ENCODE peak calls at places on chromosomes 2 and 18, in eight cellular contexts. One of them, this sample, is unnamed.

GRCh38 chr2:113158884-113159553 is 14.8 kb upstream of the PSD4 start:
- DNase-seq in thyroid gland: no peak
- DNase-seq in CD4-positive, alpha-beta memory T cell: no peak
- DNase-seq in heart left ventricle: no peak
- DNase-seq in IMR-90: peak; percentile 45
- DNase-seq in suprapubic skin: no peak
- DNase-seq in colonic mucosa: no peak
- DNase-seq in Peyer's patch: peak; percentile 39
- DNase-seq in this sample: no peak

GRCh38 chr2:121897335-121897970 is 142.0 kb downstream of the TSN start:
- DNase-seq in thyroid gland: no peak
- DNase-seq in CD4-positive, alpha-beta memory T cell: no peak
- DNase-seq in heart left ventricle: no peak
- DNase-seq in IMR-90: peak; percentile 27
- DNase-seq in suprapubic skin: no peak
- DNase-seq in colonic mucosa: no peak
- DNase-seq in Peyer's patch: no peak
- DNase-seq in this sample: no peak

GRCh38 chr18:52992041-52992440 is 652.0 kb downstream of the DCC start:
- DNase-seq in thyroid gland: no peak
- DNase-seq in CD4-positive, alpha-beta memory T cell: no peak
- DNase-seq in heart left ventricle: no peak
- DNase-seq in IMR-90: no peak
- DNase-seq in suprapubic skin: no peak
- DNase-seq in colonic mucosa: no peak
- DNase-seq in Peyer's patch: no peak
- DNase-seq in this sample: no peak

GRCh38 chr2:196403471-196403870 is 232.1 kb upstream of the STK17B start:
- DNase-seq in thyroid gland: no peak
- DNase-seq in CD4-positive, alpha-beta memory T cell: no peak
- DNase-seq in heart left ventricle: no peak
- DNase-seq in IMR-90: peak; percentile 85
- DNase-seq in suprapubic skin: no peak
- DNase-seq in colonic mucosa: no peak
- DNase-seq in Peyer's patch: no peak
- DNase-seq in this sample: no peak

GRCh38 chr2:212005077-212005671 is 533.4 kb downstream of the ERBB4 start:
- DNase-seq in thyroid gland: peak; percentile 23
- DNase-seq in CD4-positive, alpha-beta memory T cell: no peak
- DNase-seq in heart left ventricle: peak; percentile 31
- DNase-seq in IMR-90: peak; percentile 33
- DNase-seq in suprapubic skin: no peak
- DNase-seq in colonic mucosa: peak; percentile 20
- DNase-seq in Peyer's patch: no peak
- DNase-seq in this sample: peak; percentile 53

GRCh38 chr2:236745420-236746210 is 176.0 kb downstream of the ACKR3 start:
- DNase-seq in thyroid gland: peak; percentile 78
- DNase-seq in CD4-positive, alpha-beta memory T cell: no peak
- DNase-seq in heart left ventricle: no peak
- DNase-seq in IMR-90: peak; percentile 55
- DNase-seq in suprapubic skin: no peak
- DNase-seq in colonic mucosa: no peak
- DNase-seq in Peyer's patch: no peak
- DNase-seq in this sample: no peak

GRCh38 chr2:83573060-83573459 is 886.0 kb downstream of the SUCLG1 start:
- DNase-seq in thyroid gland: no peak
- DNase-seq in CD4-positive, alpha-beta memory T cell: no peak
- DNase-seq in heart left ventricle: no peak
- DNase-seq in IMR-90: no peak
- DNase-seq in suprapubic skin: no peak
- DNase-seq in colonic mucosa: no peak
- DNase-seq in Peyer's patch: no peak
- DNase-seq in this sample: no peak

GRCh38 chr18:23406271-23406787 is 46.8 kb upstream of the RIOK3 start:
- DNase-seq in thyroid gland: no peak
- DNase-seq in CD4-positive, alpha-beta memory T cell: no peak
- DNase-seq in heart left ventricle: no peak
- DNase-seq in IMR-90: peak; percentile 40
- DNase-seq in suprapubic skin: no peak
- DNase-seq in colonic mucosa: no peak
- DNase-seq in Peyer's patch: no peak
- DNase-seq in this sample: peak; percentile 63

GRCh38 chr2:132403176-132403575 is 13.4 kb upstream of the GPR39 start:
- DNase-seq in thyroid gland: no peak
- DNase-seq in CD4-positive, alpha-beta memory T cell: no peak
- DNase-seq in heart left ventricle: no peak
- DNase-seq in IMR-90: no peak
- DNase-seq in suprapubic skin: no peak
- DNase-seq in colonic mucosa: no peak
- DNase-seq in Peyer's patch: no peak
- DNase-seq in this sample: no peak

GRCh38 chr2:45637440-45637839 is 14.0 kb upstream of the PRKCE start:
- DNase-seq in thyroid gland: no peak
- DNase-seq in CD4-positive, alpha-beta memory T cell: no peak
- DNase-seq in heart left ventricle: no peak
- DNase-seq in IMR-90: peak; percentile 85
- DNase-seq in suprapubic skin: no peak
- DNase-seq in colonic mucosa: no peak
- DNase-seq in Peyer's patch: no peak
- DNase-seq in this sample: no peak

DNA sequence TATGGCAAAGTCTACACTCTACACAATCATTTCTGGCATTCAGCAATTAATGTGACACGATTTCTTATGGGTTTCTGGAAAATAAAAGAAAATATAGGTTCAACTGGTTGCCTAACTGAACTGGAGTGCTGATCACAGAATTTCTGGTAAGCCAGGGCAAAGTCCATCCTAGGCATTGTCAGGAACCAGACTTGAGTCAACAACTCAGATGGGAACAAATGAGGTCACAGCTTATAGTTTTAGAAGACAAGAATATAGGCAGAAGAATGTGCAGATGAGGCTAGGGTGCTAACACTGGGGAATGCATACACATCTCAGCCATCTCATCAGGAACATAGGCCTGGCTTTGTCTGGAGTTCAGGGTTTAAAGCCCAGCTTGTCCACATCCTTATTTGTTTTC is 317.2 kb upstream of the ID2 start:
- DNase-seq in thyroid gland: no peak
- DNase-seq in CD4-positive, alpha-beta memory T cell: no peak
- DNase-seq in heart left ventricle: no peak
- DNase-seq in IMR-90: no peak
- DNase-seq in suprapubic skin: no peak
- DNase-seq in colonic mucosa: peak; percentile 63
- DNase-seq in Peyer's patch: no peak
- DNase-seq in this sample: no peak
- H3K4me1 ChIP-seq in thyroid gland: no peaks in the 10 kb centered on the region
- H3K4me1 ChIP-seq in CD4-positive, alpha-beta memory T cell: no peaks in the 10 kb centered on the region
- H3K4me1 ChIP-seq in heart left ventricle: no peaks in the 10 kb centered on the region
- H3K4me1 ChIP-seq in IMR-90: no peaks in the 10 kb centered on the region
- H3K4me1 ChIP-seq in suprapubic skin: peaks cover 4% of the 10 kb centered on the region
- H3K4me1 ChIP-seq in colonic mucosa: no peaks in the 10 kb centered on the region
- H3K4me1 ChIP-seq in Peyer's patch: no peaks in the 10 kb centered on the region
- H3K4me1 ChIP-seq in this sample: no peaks in the 10 kb centered on the region

DNA sequence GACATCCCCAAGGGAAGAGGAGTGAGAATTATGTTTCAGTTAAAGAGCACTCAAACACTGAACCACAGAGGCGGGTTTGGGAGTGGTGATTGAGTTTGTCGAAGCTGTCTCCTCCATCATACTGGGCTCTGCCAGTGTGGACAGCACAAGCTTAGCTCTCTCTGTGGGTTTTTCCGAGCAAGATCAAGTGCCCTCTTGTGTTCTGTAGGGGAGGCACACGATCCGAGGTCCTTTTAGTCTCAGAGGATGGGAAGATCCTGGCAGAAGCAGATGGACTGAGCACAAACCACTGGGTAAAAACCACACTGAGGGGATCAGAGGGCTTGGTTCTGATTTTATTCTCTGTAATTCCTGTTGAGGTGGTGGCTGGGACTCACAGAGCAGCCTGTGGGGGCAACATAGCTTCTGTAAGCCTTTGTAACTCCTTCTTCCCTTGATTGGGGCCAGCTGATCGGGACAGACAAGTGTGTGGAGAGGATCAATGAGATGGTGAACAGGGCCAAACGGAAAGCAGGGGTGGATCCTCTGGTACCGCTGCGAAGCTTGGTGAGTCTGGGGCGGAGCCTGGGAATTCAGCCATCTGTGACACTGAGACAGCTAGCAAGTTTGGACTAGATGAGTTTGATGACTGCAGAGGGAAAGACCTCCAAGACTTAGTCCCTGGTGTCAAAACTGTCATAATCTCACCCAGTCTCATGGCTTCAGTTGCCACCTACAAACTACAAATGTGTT is 2.0 kb downstream of the NAGK start:
- DNase-seq in thyroid gland: no peak
- DNase-seq in CD4-positive, alpha-beta memory T cell: no peak
- DNase-seq in heart left ventricle: no peak
- DNase-seq in IMR-90: peak; percentile 37
- DNase-seq in suprapubic skin: no peak
- DNase-seq in colonic mucosa: no peak
- DNase-seq in Peyer's patch: no peak
- DNase-seq in this sample: no peak
- H3K4me3 ChIP-seq in thyroid gland: no peak overlapping the region
- H3K4me3 ChIP-seq in CD4-positive, alpha-beta memory T cell: no peak overlapping the region
- H3K4me3 ChIP-seq in heart left ventricle: peak overlapping the region; percentile 91
- H3K4me3 ChIP-seq in IMR-90: no peak overlapping the region
- H3K4me3 ChIP-seq in suprapubic skin: peak overlapping the region; percentile 19
- H3K4me3 ChIP-seq in colonic mucosa: no peak overlapping the region
- H3K4me3 ChIP-seq in Peyer's patch: no peak overlapping the region
- H3K4me3 ChIP-seq in this sample: no peak overlapping the region

DNA sequence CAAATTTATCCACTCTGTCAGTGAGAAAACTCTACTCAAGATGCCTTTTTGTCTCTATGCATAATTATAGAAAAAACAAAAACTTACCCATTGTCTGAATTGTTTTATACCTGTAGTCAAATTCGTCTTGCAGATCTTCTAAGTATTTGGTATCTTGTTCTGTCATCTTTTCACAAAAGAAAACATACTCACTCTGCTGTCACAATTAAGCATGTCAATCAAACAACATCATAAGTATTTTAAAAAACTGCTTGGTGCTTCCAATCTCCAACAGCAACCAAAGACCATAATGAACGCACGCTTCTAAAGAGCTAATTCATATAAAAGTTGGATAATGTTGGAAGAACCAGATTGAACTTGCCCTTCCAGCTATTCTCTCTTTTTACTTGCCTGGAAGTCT is 55.6 kb upstream of the STAT1 start:
- DNase-seq in thyroid gland: no peak
- DNase-seq in CD4-positive, alpha-beta memory T cell: no peak
- DNase-seq in heart left ventricle: no peak
- DNase-seq in IMR-90: no peak
- DNase-seq in suprapubic skin: no peak
- DNase-seq in colonic mucosa: no peak
- DNase-seq in Peyer's patch: no peak
- DNase-seq in this sample: no peak
- H3K27ac ChIP-seq in thyroid gland: no peak overlapping the region
- H3K27ac ChIP-seq in CD4-positive, alpha-beta memory T cell: peak overlapping the region; percentile 22
- H3K27ac ChIP-seq in heart left ventricle: no peak overlapping the region
- H3K27ac ChIP-seq in IMR-90: no peak overlapping the region
- H3K27ac ChIP-seq in suprapubic skin: no peak overlapping the region
- H3K27ac ChIP-seq in colonic mucosa: no peak overlapping the region
- H3K27ac ChIP-seq in Peyer's patch: no peak overlapping the region
- H3K27ac ChIP-seq in this sample: no peak overlapping the region

GRCh38 chr2:168587302-168587701 is 131.2 kb downstream of the CERS6 start:
- DNase-seq in thyroid gland: peak; percentile 35
- DNase-seq in CD4-positive, alpha-beta memory T cell: no peak
- DNase-seq in heart left ventricle: no peak
- DNase-seq in IMR-90: no peak
- DNase-seq in suprapubic skin: no peak
- DNase-seq in colonic mucosa: no peak
- DNase-seq in Peyer's patch: no peak
- DNase-seq in this sample: no peak

GRCh38 chr2:168583064-168583709 is 127.1 kb downstream of the CERS6 start:
- DNase-seq in thyroid gland: no peak
- DNase-seq in CD4-positive, alpha-beta memory T cell: no peak
- DNase-seq in heart left ventricle: no peak
- DNase-seq in IMR-90: peak; percentile 43
- DNase-seq in suprapubic skin: no peak
- DNase-seq in colonic mucosa: no peak
- DNase-seq in Peyer's patch: no peak
- DNase-seq in this sample: no peak

GRCh38 chr2:168583710-168584521 is 127.8 kb downstream of the CERS6 start:
- DNase-seq in thyroid gland: peak; percentile 31
- DNase-seq in CD4-positive, alpha-beta memory T cell: no peak
- DNase-seq in heart left ventricle: no peak
- DNase-seq in IMR-90: peak; percentile 67
- DNase-seq in suprapubic skin: no peak
- DNase-seq in colonic mucosa: peak; percentile 44
- DNase-seq in Peyer's patch: no peak
- DNase-seq in this sample: no peak

GRCh38 chr2:168584934-168585333 is 128.9 kb downstream of the CERS6 start:
- DNase-seq in thyroid gland: peak; percentile 49
- DNase-seq in CD4-positive, alpha-beta memory T cell: no peak
- DNase-seq in heart left ventricle: no peak
- DNase-seq in IMR-90: no peak
- DNase-seq in suprapubic skin: no peak
- DNase-seq in colonic mucosa: no peak
- DNase-seq in Peyer's patch: no peak
- DNase-seq in this sample: no peak

GRCh38 chr2:168585700-168586099 is 129.6 kb downstream of the CERS6 start:
- DNase-seq in thyroid gland: no peak
- DNase-seq in CD4-positive, alpha-beta memory T cell: no peak
- DNase-seq in heart left ventricle: no peak
- DNase-seq in IMR-90: no peak
- DNase-seq in suprapubic skin: no peak
- DNase-seq in colonic mucosa: no peak
- DNase-seq in Peyer's patch: no peak
- DNase-seq in this sample: no peak
- H3K4me1 ChIP-seq in thyroid gland: peaks cover 35% of the 10 kb centered on the region
- H3K4me1 ChIP-seq in CD4-positive, alpha-beta memory T cell: peaks cover 28% of the 10 kb centered on the region
- H3K4me1 ChIP-seq in heart left ventricle: peaks cover 21% of the 10 kb centered on the region
- H3K4me1 ChIP-seq in IMR-90: peaks cover 4% of the 10 kb centered on the region
- H3K4me1 ChIP-seq in suprapubic skin: peaks cover 38% of the 10 kb centered on the region
- H3K4me1 ChIP-seq in colonic mucosa: peaks cover 6% of the 10 kb centered on the region
- H3K4me1 ChIP-seq in Peyer's patch: no peaks in the 10 kb centered on the region
- H3K4me1 ChIP-seq in this sample: peaks cover 2% of the 10 kb centered on the region

GRCh38 chr2:219435701-219436100 is 1.1 kb downstream of the SPEG start:
- DNase-seq in thyroid gland: no peak
- DNase-seq in CD4-positive, alpha-beta memory T cell: no peak
- DNase-seq in heart left ventricle: peak; percentile 31
- DNase-seq in IMR-90: no peak
- DNase-seq in suprapubic skin: no peak
- DNase-seq in colonic mucosa: no peak
- DNase-seq in Peyer's patch: no peak
- DNase-seq in this sample: no peak

GRCh38 chr2:219433666-219434467 is 776 bp upstream of the SPEG start:
- DNase-seq in thyroid gland: no peak
- DNase-seq in CD4-positive, alpha-beta memory T cell: no peak
- DNase-seq in heart left ventricle: peak; percentile 56
- DNase-seq in IMR-90: peak; percentile 71
- DNase-seq in suprapubic skin: no peak
- DNase-seq in colonic mucosa: no peak
- DNase-seq in Peyer's patch: no peak
- DNase-seq in this sample: no peak

GRCh38 chr2:219436491-219436890 is 1.8 kb downstream of the SPEG start:
- DNase-seq in thyroid gland: no peak
- DNase-seq in CD4-positive, alpha-beta memory T cell: no peak
- DNase-seq in heart left ventricle: peak; percentile 13
- DNase-seq in IMR-90: no peak
- DNase-seq in suprapubic skin: no peak
- DNase-seq in colonic mucosa: no peak
- DNase-seq in Peyer's patch: no peak
- DNase-seq in this sample: no peak

GRCh38 chr2:219434718-219435525 is at the start of gene SPEG:
- DNase-seq in thyroid gland: no peak
- DNase-seq in CD4-positive, alpha-beta memory T cell: no peak
- DNase-seq in heart left ventricle: peak; percentile 64
- DNase-seq in IMR-90: no peak
- DNase-seq in suprapubic skin: no peak
- DNase-seq in colonic mucosa: no peak
- DNase-seq in Peyer's patch: no peak
- DNase-seq in this sample: peak; percentile 79

GRCh38 chr2:219434468-219434717 is 250 bp upstream of the SPEG start:
- DNase-seq in thyroid gland: no peak
- DNase-seq in CD4-positive, alpha-beta memory T cell: no peak
- DNase-seq in heart left ventricle: no peak
- DNase-seq in IMR-90: no peak
- DNase-seq in suprapubic skin: peak; percentile 75
- DNase-seq in colonic mucosa: no peak
- DNase-seq in Peyer's patch: no peak
- DNase-seq in this sample: no peak
- H3K4me3 ChIP-seq in thyroid gland: no peak overlapping the region
- H3K4me3 ChIP-seq in CD4-positive, alpha-beta memory T cell: no peak overlapping the region
- H3K4me3 ChIP-seq in heart left ventricle: peak overlapping the region; percentile 51
- H3K4me3 ChIP-seq in IMR-90: no peak overlapping the region
- H3K4me3 ChIP-seq in suprapubic skin: no peak overlapping the region
- H3K4me3 ChIP-seq in colonic mucosa: no peak overlapping the region
- H3K4me3 ChIP-seq in Peyer's patch: peak overlapping the region; percentile 32
- H3K4me3 ChIP-seq in this sample: no peak overlapping the region